ENCODE peak calls at places on chromosomes 6 and 20, in eight cellular contexts. U is uterus, X is Karpas-422, C is lung, E is cardiac muscle cell, J is ovary, G is endodermal cell, A is pancreas. Y is an unnamed sample. For H3K4me1, the result is how much of the 10 kb centered on the place peaks cover.

GRCh38 chr6:4466260-4466659 is 309.9 kb upstream of the CDYL start:
- DNase-seq in X (no peak), J (no peak), E (no peak), G (no peak), U (no peak), A (no peak), C (peak), Y (no peak)

GRCh38 chr6:138026342-138026741 is 80.9 kb downstream of the PERP start:
- DNase-seq in A (no peak), X (no peak), U (no peak), J (no peak), E (no peak), G (no peak), C (no peak), Y (no peak)

GRCh38 chr6:52611833-52612232 is 35.0 kb upstream of the TRAM2 start:
- DNase-seq in A (no peak), C (no peak), X (no peak), G (no peak), J (no peak), U (no peak), E (no peak), Y (no peak)

GRCh38 chr6:117536317-117536716 is 53.8 kb downstream of the DCBLD1 start:
- DNase-seq in G (no peak), J (no peak), A (no peak), U (no peak), X (no peak), E (no peak), C (no peak), Y (no peak)

GRCh38 chr6:106039836-106040592 is 46.1 kb upstream of the PRDM1 start:
- DNase-seq in A (no peak), U (no peak), G (no peak), X (no peak), C (no peak), J (no peak), E (no peak), Y (no peak)

GRCh38 chr20:44496976-44497375 is 21.3 kb downstream of the TTPAL start:
- DNase-seq in X (no peak), J (no peak), C (no peak), G (no peak), U (no peak), A (no peak), E (no peak), Y (peak)

GRCh38 chr6:87274660-87275273 is 47.6 kb upstream of the SMIM8 start:
- DNase-seq in J (no peak), G (no peak), C (no peak), X (no peak), E (no peak), A (no peak), U (peak), Y (no peak)

GRCh38 chr20:46308258-46309157 is at the start of gene CDH22:
- DNase-seq in U (no peak), J (peak), C (no peak), A (peak), X (peak), E (peak), G (peak), Y (no peak)

GRCh38 chr6:159125977-159126376 is 43.2 kb upstream of the FNDC1 start:
- DNase-seq in A (no peak), E (peak), G (peak), J (no peak), C (no peak), X (no peak), U (no peak), Y (no peak)

GRCh38 chr20:53023717-53024116 is 51.6 kb downstream of the TSHZ2 start:
- DNase-seq in J (no peak), E (no peak), X (no peak), G (no peak), A (no peak), U (no peak), C (no peak), Y (no peak)

GRCh38 chr6:2767327-2767985 is 2.3 kb downstream of the WRNIP1 start:
- DNase-seq in E (no peak), C (no peak), X (no peak), A (no peak), G (no peak), J (no peak), U (no peak), Y (peak)

GRCh38 chr6:2765896-2766766 is 938 bp downstream of the WRNIP1 start:
- DNase-seq in C (peak), E (peak), A (peak), U (peak), X (peak), G (peak), J (peak), Y (no peak)

GRCh38 chr6:2766767-2767314 is 1.6 kb downstream of the WRNIP1 start:
- DNase-seq in X (no peak), G (no peak), C (no peak), J (no peak), A (no peak), E (no peak), U (no peak), Y (no peak)

GRCh38 chr6:2768696-2769095 is 3.5 kb downstream of the WRNIP1 start:
- DNase-seq in E (no peak), G (no peak), U (no peak), X (no peak), A (no peak), J (no peak), C (no peak), Y (no peak)

GRCh38 chr6:2768125-2768524 is 2.9 kb downstream of the WRNIP1 start:
- DNase-seq in A (no peak), E (no peak), X (no peak), C (no peak), G (no peak), U (no peak), J (no peak), Y (no peak)
- H3K4me3 ChIP-seq in A (no peak), E (peak), X (peak), C (peak), G (peak), U (no peak), J (no peak), Y (peak)

DNA sequence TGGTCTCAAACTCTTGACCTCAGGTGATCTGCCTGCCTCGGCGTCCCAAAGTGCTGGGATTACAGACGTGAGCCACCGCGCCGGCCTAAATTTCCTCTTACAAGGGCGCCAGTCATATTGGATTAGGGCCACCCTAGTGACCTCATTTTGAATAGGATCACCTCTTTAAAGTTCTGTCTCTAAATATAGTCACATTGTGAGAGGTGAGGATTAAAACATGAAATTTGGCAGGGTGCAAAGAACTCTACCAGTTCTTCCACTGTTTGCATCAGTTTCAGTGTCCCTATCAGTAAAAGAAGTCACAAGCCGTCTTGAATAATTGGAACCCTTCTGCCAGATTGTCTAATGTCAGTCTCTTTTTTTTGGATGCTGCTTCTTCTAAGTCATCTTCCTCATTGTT is 56.6 kb downstream of the NCOA3 start:
- DNase-seq in J (no peak), A (no peak), E (no peak), G (no peak), U (no peak), X (no peak), C (no peak), Y (no peak)
- H3K4me1 ChIP-seq in J (under half), A (under half), E (under half), G (under half), U (under half), X (half or more), C (under half), Y (under half)

GRCh38 chr20:41003143-41003932 is 25.3 kb upstream of the TOP1 start:
- DNase-seq in U (peak), X (peak), C (peak), G (peak), E (no peak), A (no peak), J (no peak), Y (peak)
- H3K4me3 ChIP-seq in U (no peak), X (no peak), C (no peak), G (no peak), E (no peak), A (no peak), J (no peak), Y (peak)

DNA sequence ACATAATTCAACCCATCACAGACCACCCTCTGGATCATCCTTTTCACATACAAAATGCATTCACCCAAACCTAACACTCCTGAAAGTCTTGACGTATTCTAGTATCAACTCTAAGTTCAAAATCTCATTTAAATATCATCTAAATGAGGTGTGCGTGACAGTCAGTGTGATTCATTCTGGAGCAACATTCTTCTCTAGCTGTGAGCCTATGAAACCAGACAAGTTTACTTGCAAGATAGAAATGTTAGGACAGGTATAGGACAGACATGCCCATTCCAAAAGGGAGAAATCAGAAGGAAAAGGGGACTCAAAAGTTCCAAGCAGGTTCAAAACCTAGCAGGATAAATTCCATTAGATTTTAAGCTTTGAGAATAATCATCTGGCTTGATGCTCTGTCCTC is 329.7 kb downstream of the CD83 start:
- DNase-seq in U (no peak), A (no peak), G (no peak), J (no peak), C (no peak), X (no peak), E (no peak), Y (no peak)
- H3K4me1 ChIP-seq in U (under half), A (under half), G (under half), J (under half), C (under half), X (under half), E (under half), Y (under half)

GRCh38 chr6:79544299-79544927 is 7.2 kb upstream of the LCA5 start:
- DNase-seq in U (no peak), E (peak), A (no peak), C (no peak), G (no peak), J (no peak), X (no peak), Y (no peak)
- H3K4me3 ChIP-seq in U (no peak), E (peak), A (no peak), C (no peak), G (peak), J (no peak), X (no peak), Y (no peak)

GRCh38 chr20:50517817-50518154 is 7.6 kb downstream of the PTPN1 start:
- DNase-seq in U (no peak), G (no peak), A (no peak), E (no peak), X (no peak), C (no peak), J (no peak), Y (no peak)
- H3K4me1 ChIP-seq in U (under half), G (under half), A (under half), E (under half), X (under half), C (under half), J (under half), Y (half or more)

DNA sequence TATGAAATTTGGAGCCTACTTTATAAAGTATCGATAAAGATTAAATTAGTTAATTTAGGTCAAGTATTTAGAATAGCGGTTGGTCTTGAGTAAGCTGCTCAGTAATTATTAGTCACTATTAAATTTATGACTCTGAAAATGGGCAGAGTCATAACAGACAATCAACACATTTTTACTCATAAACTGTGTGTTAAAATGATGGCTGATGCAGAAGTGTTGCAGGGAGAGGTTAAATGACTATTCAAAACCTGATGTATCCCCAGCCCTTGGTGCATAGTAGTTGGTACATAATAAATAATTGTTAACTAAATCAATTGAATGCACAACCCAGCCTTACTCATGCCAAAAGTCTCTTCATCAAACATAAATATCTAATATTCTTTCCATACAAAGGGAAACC is 30.6 kb downstream of the HIVEP2 start:
- DNase-seq in A (no peak), X (no peak), J (no peak), C (no peak), U (no peak), G (no peak), E (no peak), Y (no peak)
- H3K4me3 ChIP-seq in A (no peak), X (no peak), J (no peak), C (no peak), U (no peak), G (no peak), E (no peak), Y (no peak)

DNA sequence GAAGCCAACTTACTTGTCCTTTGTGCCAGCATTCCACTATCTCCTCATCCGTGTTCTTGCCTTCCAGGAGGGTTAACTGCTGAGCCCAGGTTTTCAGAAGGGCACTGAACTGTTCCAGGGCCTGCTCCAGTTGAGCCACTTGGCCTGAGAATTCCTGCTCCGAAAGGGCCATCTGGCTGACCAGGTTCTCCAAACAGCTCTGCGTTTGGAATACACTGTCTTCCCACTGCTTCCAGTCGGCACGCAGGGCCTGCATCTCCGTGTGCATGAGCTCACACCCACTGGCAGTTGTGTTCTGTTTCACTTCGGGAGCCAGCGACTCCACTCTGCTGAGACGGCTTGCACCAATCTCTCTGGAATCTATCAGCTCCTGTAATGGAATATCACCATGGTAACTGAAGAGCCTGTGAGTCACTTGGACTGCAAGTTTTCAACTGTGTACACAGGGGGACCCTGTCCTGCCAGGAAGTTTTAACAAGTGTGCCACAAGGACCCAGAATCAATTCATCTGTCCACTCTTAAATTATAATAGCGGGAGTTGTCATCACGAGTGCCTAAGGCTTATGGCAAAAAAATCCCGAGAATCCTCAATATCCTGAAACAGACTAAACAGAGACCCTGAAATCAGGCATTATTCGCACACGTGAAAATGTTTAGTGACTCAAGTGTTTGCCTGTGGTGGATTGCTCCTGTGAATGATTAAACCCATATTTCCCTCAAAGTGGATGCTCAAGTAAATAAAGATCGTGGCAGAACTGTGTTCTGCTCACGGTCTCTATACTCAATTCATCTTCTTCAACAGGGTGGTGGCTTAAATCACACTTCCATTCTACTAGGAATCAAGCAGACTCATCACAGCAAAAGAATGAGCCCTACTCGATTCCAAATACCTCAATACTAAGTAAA is 255.9 kb downstream of the SYNE1 start:
- DNase-seq in C (peak), U (peak), E (peak), G (no peak), J (peak), A (peak), X (no peak), Y (peak)
- H3K4me1 ChIP-seq in C (under half), U (under half), E (under half), G (under half), J (under half), A (under half), X (under half), Y (under half)

DNA sequence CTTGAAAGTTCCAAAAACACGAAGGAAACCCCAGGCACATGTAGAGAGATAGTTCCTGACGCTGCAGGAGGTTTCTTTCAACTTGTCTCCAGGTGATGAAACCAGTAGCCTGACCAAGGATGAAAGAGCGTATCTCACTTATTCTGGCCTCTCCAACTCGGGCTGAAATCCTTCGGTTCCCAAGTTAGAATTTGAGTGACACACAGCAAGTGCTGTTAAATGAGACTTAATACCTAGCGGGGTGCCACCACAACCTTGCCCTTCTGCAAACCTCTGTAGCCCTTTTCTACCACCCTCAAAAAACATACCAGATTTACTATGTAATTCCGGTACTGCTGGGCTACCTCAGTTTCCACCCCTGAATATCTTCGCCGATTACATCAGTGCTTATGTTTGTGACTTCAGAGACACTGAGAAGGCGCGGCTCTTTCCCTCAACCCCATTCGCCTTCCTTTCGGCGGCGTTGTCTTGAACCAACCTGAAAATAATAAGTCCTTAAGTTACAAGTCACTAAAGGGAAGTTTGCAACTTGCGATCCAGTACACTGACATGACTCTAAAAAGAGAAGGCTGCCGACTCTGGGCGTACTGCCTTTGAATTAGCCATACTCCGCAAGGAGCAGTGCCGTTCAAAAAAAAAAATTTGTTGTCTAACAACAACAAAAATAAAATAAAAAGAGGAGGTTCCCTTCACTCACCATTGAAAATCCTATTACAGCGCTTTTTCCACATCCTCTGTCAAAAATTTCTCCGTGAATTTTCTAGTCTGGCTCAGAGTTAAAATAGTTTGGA is 194.9 kb upstream of the ZNF184 start:
- DNase-seq in G (peak), J (no peak), X (no peak), E (peak), C (no peak), U (no peak), A (no peak), Y (no peak)
- H3K4me3 ChIP-seq in G (peak), J (peak), X (no peak), E (peak), C (no peak), U (no peak), A (no peak), Y (no peak)

Y was measured in SJSA1.